ENCODE peak calls at places on chromosomes 4 and X, in ten cellular contexts. J is uterus, W is endothelial cell of umbilical vein, A is A549, S is cardiac muscle cell, U is MCF 10A, X is tibial nerve, Q is endothelial cell, T is D721Med, E is RWPE2. M is an unnamed sample.

GRCh38 chr4:145909331-145909730 is 29.3 kb downstream of the ZNF827 start:
- DNase-seq in J (peak; percentile 87), W (no peak), A (peak; percentile 74), S (peak; percentile 64), U (peak; percentile 25), X (no peak), Q (peak; percentile 46), T (no peak), E (no peak), M (no peak)

GRCh38 chr4:113893546-113893945 is 85.9 kb downstream of the ARSJ start:
- DNase-seq in J (no peak), W (peak; percentile 26), A (no peak), S (no peak), U (peak; percentile 36), X (no peak), Q (no peak), T (no peak), E (no peak), M (no peak)

GRCh38 chr4:107577743-107578142 is 142.3 kb downstream of the PAPSS1 start:
- DNase-seq in J (no peak), W (no peak), A (no peak), S (no peak), U (no peak), X (no peak), Q (no peak), T (no peak), E (no peak), M (no peak)

GRCh38 chr4:139556071-139556734 is at the start of gene SETD7:
- DNase-seq in J (peak; percentile 77), W (peak; percentile 87), A (peak; percentile 38), S (peak; percentile 72), U (peak; percentile 84), X (peak; percentile 63), Q (peak; percentile 53), T (no peak), E (peak; percentile 66), M (peak; percentile 34)

GRCh38 chr4:128288689-128289106 is 1.1 kb upstream of the PGRMC2 start:
- DNase-seq in J (no peak), W (peak; percentile 59), A (no peak), S (no peak), U (peak; percentile 54), X (no peak), Q (peak; percentile 10), T (no peak), E (no peak), M (no peak)

GRCh38 chrX:139931646-139932076 is 1.2 kb downstream of the ATP11C start:
- DNase-seq in J (no peak), W (no peak), A (no peak), S (no peak), U (no peak), X (no peak), Q (no peak), T (no peak), E (no peak), M (no peak)

GRCh38 chr4:152591361-152591760 is 55.5 kb upstream of the FBXW7 start:
- DNase-seq in J (peak; percentile 16), W (peak; percentile 19), A (no peak), S (peak; percentile 61), U (peak; percentile 8), X (peak; percentile 21), Q (peak; percentile 36), T (no peak), E (no peak), M (no peak)

GRCh38 chr4:8694226-8694625 is 101.7 kb downstream of the CPZ start:
- DNase-seq in J (peak; percentile 0), W (no peak), A (no peak), S (no peak), U (no peak), X (no peak), Q (no peak), T (no peak), E (no peak), M (no peak)

GRCh38 chr4:73902038-73902637 is 32.9 kb downstream of the CXCL1 start:
- DNase-seq in J (no peak), W (no peak), A (no peak), S (no peak), U (no peak), X (no peak), Q (no peak), T (no peak), E (no peak), M (no peak)

GRCh38 chr4:108156391-108156790 is 12.3 kb downstream of the LEF1 start:
- DNase-seq in J (no peak), W (no peak), A (no peak), S (no peak), U (no peak), X (no peak), Q (no peak), T (no peak), E (no peak), M (no peak)

GRCh38 chr4:153418114-153418513 is 48.0 kb upstream of the TMEM131L start:
- DNase-seq in J (no peak), W (no peak), A (no peak), S (no peak), U (no peak), X (no peak), Q (no peak), T (no peak), E (no peak), M (no peak)

GRCh38 chr4:147843162-147843561 is 111.3 kb downstream of the ARHGAP10 start:
- DNase-seq in J (no peak), W (no peak), A (peak; percentile 27), S (no peak), U (peak; percentile 66), X (no peak), Q (no peak), T (no peak), E (no peak), M (no peak)
- TF ChIP-seq CTCF in J (no peak), W (no peak), A (no peak), S (peak; percentile 15), U (peak; percentile 18), X (no peak), Q (peak; percentile 18), T (no peak), E (peak; percentile 12), M (no peak)

GRCh38 chrX:154711264-154711663 is 39.6 kb downstream of the GAB3 start:
- DNase-seq in J (no peak), W (no peak), A (no peak), S (no peak), U (no peak), X (no peak), Q (no peak), T (no peak), E (no peak), M (no peak)
- TF ChIP-seq CTCF in J (no peak), W (no peak), A (no peak), S (no peak), U (no peak), X (no peak), Q (no peak), T (no peak), E (no peak), M (no peak)

GRCh38 chr4:46277165-46277951 is 112.6 kb downstream of the GABRA2 start:
- DNase-seq in J (no peak), W (no peak), A (no peak), S (no peak), U (no peak), X (no peak), Q (no peak), T (no peak), E (no peak), M (no peak)

GRCh38 chr4:46270986-46271596 is 118.8 kb downstream of the GABRA2 start:
- DNase-seq in J (no peak), W (no peak), A (no peak), S (peak; percentile 45), U (peak; percentile 59), X (peak; percentile 4), Q (no peak), T (no peak), E (no peak), M (no peak)

DNA sequence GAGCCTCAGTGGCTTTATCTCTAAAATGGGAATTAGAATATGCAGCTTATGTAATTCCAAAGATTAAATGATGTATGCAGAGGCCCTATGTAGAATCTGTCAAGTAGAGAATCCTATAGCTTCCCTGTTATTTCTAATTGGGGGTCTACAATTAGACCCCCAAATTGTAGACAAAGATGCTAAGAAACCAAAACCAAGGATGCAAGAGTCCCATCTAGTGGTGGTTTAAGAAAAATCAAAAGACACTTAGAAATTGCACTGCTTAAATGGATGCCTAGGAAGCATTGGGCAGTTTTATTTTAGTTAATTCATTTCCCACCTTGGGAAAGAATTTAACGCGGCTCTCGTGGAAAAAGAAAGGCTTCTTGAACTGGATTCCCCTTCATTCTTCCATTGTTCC is 115.2 kb downstream of the GABRA2 start:
- DNase-seq in J (no peak), W (no peak), A (no peak), S (peak; percentile 14), U (peak; percentile 26), X (no peak), Q (no peak), T (no peak), E (no peak), M (no peak)
- TF ChIP-seq CTCF in J (no peak), W (no peak), A (no peak), S (peak; percentile 28), U (peak; percentile 55), X (peak; percentile 11), Q (no peak), T (peak; percentile 34), E (peak; percentile 53), M (no peak)

DNA sequence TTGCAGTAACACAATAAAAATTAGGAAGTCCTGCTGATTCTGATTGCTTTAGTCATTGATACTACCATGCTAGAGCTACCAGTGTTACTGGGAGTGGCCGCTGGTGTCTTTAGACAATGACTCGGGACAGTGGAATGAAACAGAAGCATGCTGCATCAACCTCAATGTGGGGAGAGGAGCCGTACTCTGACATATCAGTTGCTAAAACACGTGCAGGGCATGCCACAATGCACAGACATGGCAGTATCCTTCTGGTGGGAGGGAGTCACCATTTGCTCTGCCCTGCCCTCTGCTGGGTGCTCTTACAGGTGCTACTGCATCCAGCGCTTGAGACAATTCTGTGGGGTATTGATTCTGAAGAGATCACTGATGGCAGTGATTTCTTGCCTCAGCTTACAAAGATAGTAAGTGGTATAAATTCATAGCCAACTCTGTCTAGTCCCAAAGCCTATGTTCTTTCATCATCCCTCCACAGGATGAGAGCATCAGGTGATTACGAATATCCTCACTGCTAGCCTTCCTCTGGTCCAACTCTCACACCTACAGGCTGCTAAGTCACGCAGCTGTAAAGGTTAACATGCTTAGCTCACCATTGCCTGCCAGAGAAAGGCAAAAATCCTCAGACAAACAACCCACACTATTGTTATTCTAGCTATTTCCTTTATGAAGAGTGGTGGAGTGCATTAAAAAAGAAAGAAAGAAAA is 43.7 kb downstream of the NSG1 start:
- DNase-seq in J (no peak), W (peak; percentile 50), A (peak; percentile 60), S (peak; percentile 70), U (peak; percentile 73), X (no peak), Q (peak; percentile 74), T (no peak), E (no peak), M (peak; percentile 65)
- TF ChIP-seq CTCF in J (no peak), W (peak; percentile 74), A (peak; percentile 46), S (peak; percentile 88), U (peak; percentile 63), X (peak; percentile 41), Q (peak; percentile 66), T (peak; percentile 77), E (peak; percentile 83), M (peak; percentile 80)